ENCODE peak calls at places on chromosomes 16 and 17, in four cellular contexts. D is PC-3, I is sigmoid colon, Q is neural progenitor cell. T is an unnamed sample.

GRCh38 chr16:621526-622105 is 9.2 kb upstream of the WFIKKN1 start:
- DNase-seq in D (no peak), I (peak; percentile 64), Q (no peak), T (no peak)

GRCh38 chr16:79532785-79533184 is 67.8 kb downstream of the MAF start:
- DNase-seq in D (no peak), I (no peak), Q (no peak), T (no peak)

GRCh38 chr17:76248013-76248782 is 7.9 kb upstream of the RNF157 start:
- DNase-seq in D (peak; percentile 43), I (peak; percentile 19), Q (no peak), T (no peak)

GRCh38 chr17:63998721-63999679 is 849 bp downstream of the PRR29 start:
- DNase-seq in D (no peak), I (peak; percentile 62), Q (peak; percentile 31), T (no peak)

GRCh38 chr16:51875834-51876725 is 670.9 kb downstream of the TOX3 start:
- DNase-seq in D (no peak), I (no peak), Q (peak; percentile 31), T (no peak)

GRCh38 chr17:59223813-59224212 is 3.5 kb downstream of the GDPD1 start:
- DNase-seq in D (no peak), I (no peak), Q (no peak), T (no peak)

GRCh38 chr17:7479389-7480192 is at the start of gene ZBTB4:
- DNase-seq in D (peak; percentile 37), I (peak; percentile 82), Q (peak; percentile 82), T (peak; percentile 86)

GRCh38 chr16:13873835-13874438 is 46.0 kb upstream of the ERCC4 start:
- DNase-seq in D (peak; percentile 28), I (no peak), Q (peak; percentile 75), T (no peak)

GRCh38 chr17:4479340-4479981 is 19.2 kb upstream of the SPNS2 start:
- DNase-seq in D (no peak), I (no peak), Q (no peak), T (no peak)

GRCh38 chr16:67430504-67431076 is 331 bp upstream of the HSD11B2 start:
- DNase-seq in D (peak; percentile 52), I (no peak), Q (peak; percentile 57), T (no peak)

GRCh38 chr17:37220609-37220953 is 155.2 kb upstream of the C17orf78 start:
- DNase-seq in D (peak; percentile 4), I (no peak), Q (peak; percentile 57), T (peak; percentile 15)

GRCh38 chr17:67475161-67475887 is 98.2 kb downstream of the PITPNC1 start:
- DNase-seq in D (peak; percentile 95), I (peak; percentile 82), Q (peak; percentile 73), T (peak; percentile 79)

GRCh38 chr17:59838196-59838911 is 54.4 kb downstream of the TUBD1 start:
- DNase-seq in D (peak; percentile 54), I (peak; percentile 57), Q (no peak), T (no peak)

GRCh38 chr17:1546292-1546922 is 16.2 kb downstream of the PITPNA start:
- DNase-seq in D (no peak), I (no peak), Q (no peak), T (no peak)

GRCh38 chr17:82605939-82606600 is 42.2 kb downstream of the WDR45B start:
- DNase-seq in D (no peak), I (no peak), Q (no peak), T (no peak)

GRCh38 chr17:14048169-14048568 is 21.1 kb upstream of the COX10 start:
- DNase-seq in D (peak; percentile 37), I (no peak), Q (peak; percentile 31), T (peak; percentile 18)

GRCh38 chr16:51392651-51393187 is 241.6 kb upstream of the SALL1 start:
- DNase-seq in D (no peak), I (no peak), Q (peak; percentile 37), T (no peak)

GRCh38 chr17:45345246-45345553 is 28.4 kb upstream of the MAP3K14 start:
- DNase-seq in D (no peak), I (peak; percentile 43), Q (no peak), T (no peak)

GRCh38 chr17:49364119-49364518 is 2.1 kb upstream of the ZNF652 start:
- DNase-seq in D (no peak), I (no peak), Q (no peak), T (no peak)

GRCh38 chr17:63925615-63926014 is 6.5 kb downstream of the CD79B start:
- DNase-seq in D (no peak), I (no peak), Q (no peak), T (peak; percentile 29)

GRCh38 chr16:66846831-66847230 is 2.6 kb downstream of the CA7 start:
- DNase-seq in D (no peak), I (no peak), Q (no peak), T (no peak)

GRCh38 chr17:58303981-58304734 is 23.4 kb upstream of the MPO start:
- DNase-seq in D (peak; percentile 73), I (peak; percentile 70), Q (peak; percentile 67), T (peak; percentile 92)

GRCh38 chr17:33385133-33385532 is 92.0 kb upstream of the ASIC2 start:
- DNase-seq in D (no peak), I (no peak), Q (peak; percentile 53), T (no peak)

GRCh38 chr17:41133880-41134735 is 6.2 kb downstream of the KRTAP4-6 start:
- DNase-seq in D (no peak), I (no peak), Q (no peak), T (no peak)

GRCh38 chr17:31431098-31431794 is 39.8 kb downstream of the RAB11FIP4 start:
- DNase-seq in D (no peak), I (no peak), Q (no peak), T (no peak)

GRCh38 chr16:1691956-1692355 is 13.9 kb downstream of the JPT2 start:
- DNase-seq in D (peak; percentile 93), I (no peak), Q (no peak), T (no peak)

GRCh38 chr17:37830151-37830993 is 85.5 kb upstream of the HNF1B start:
- DNase-seq in D (no peak), I (no peak), Q (no peak), T (peak; percentile 48)

GRCh38 chr16:3576211-3576610 is 992 bp downstream of the NLRC3 start:
- DNase-seq in D (no peak), I (no peak), Q (no peak), T (no peak)

GRCh38 chr17:4444782-4445473 is 11.2 kb downstream of the SPNS3 start:
- DNase-seq in D (peak; percentile 71), I (no peak), Q (no peak), T (no peak)

GRCh38 chr16:67672739-67673662 is 6.4 kb downstream of the C16orf86 start:
- DNase-seq in D (peak; percentile 59), I (peak; percentile 83), Q (peak; percentile 80), T (peak; percentile 88)

GRCh38 chr17:58966208-58966607 is 140.5 kb downstream of the TRIM37 start:
- DNase-seq in D (no peak), I (no peak), Q (no peak), T (no peak)

GRCh38 chr17:32258383-32259121 is 7.1 kb upstream of the RHBDL3 start:
- DNase-seq in D (no peak), I (no peak), Q (peak; percentile 37), T (no peak)

GRCh38 chr17:71409712-71410111 is 711.1 kb upstream of the SOX9 start:
- DNase-seq in D (peak; percentile 81), I (no peak), Q (no peak), T (no peak)

GRCh38 chr17:7882068-7882467 is 6.5 kb upstream of the CHD3 start:
- DNase-seq in D (no peak), I (no peak), Q (no peak), T (no peak)

GRCh38 chr17:82920715-82921114 is 80.9 kb upstream of the ZNF750 start:
- DNase-seq in D (no peak), I (no peak), Q (no peak), T (no peak)

GRCh38 chr17:78375401-78376079 is 2.9 kb upstream of the PGS1 start:
- DNase-seq in D (peak; percentile 85), I (peak; percentile 87), Q (no peak), T (no peak)

GRCh38 chr17:1703063-1703462 is 7.1 kb downstream of the TLCD2 start:
- DNase-seq in D (no peak), I (no peak), Q (no peak), T (no peak)

GRCh38 chr17:52158450-52159042 is at the start of gene CA10:
- DNase-seq in D (no peak), I (no peak), Q (peak; percentile 72), T (peak; percentile 18)

DNA sequence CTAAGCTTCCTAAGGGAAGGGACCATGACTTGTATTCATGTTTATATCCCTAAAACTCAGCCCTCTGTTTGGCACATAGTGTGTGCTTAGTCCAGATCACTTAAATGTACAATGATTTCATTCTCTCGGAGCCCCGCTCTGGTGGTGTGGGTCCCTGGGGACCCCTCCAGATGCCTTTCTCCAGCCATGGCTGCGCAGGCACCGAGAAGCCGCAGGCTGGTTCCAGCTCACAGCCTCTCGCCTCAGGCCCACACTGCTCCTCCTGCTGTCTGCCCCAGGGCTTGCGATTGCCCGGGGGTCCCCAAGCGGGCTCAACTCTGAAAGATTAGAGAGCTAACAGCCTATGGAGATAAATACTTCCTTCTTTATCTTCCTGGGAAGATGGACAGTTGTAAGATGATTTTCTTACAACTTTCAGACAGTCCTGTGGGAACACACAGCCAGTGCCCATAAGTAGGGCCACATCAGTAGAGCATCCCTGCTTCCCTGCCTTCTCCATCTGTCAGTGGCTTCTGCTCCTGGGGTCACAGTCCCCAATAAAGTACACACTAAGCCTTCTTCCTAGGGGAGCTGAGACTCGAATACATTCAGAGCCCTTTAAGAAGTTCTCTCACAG is 66.2 kb downstream of the CENPV start:
- DNase-seq in D (no peak), I (peak; percentile 65), Q (no peak), T (peak; percentile 68)
- TF ChIP-seq CTCF in D (peak; percentile 50), I (no peak), Q (no peak), T (peak; percentile 45)

GRCh38 chr17:43940630-43941029 is 1.6 kb downstream of the PPY start:
- DNase-seq in D (peak; percentile 60), I (no peak), Q (peak; percentile 77), T (no peak)
- TF ChIP-seq CTCF in D (peak; percentile 70), I (no peak), Q (peak; percentile 62), T (peak; percentile 39)

GRCh38 chr17:48293319-48294192 is 136.5 kb downstream of the SKAP1 start:
- DNase-seq in D (no peak), I (no peak), Q (no peak), T (no peak)
- TF ChIP-seq CTCF in D (peak; percentile 32), I (no peak), Q (no peak), T (no peak)

GRCh38 chr16:89573826-89574680 is 1.5 kb upstream of the CPNE7 start:
- DNase-seq in D (no peak), I (no peak), Q (no peak), T (no peak)

GRCh38 chr16:89576173-89577054 is 856 bp downstream of the CPNE7 start:
- DNase-seq in D (no peak), I (no peak), Q (peak; percentile 30), T (no peak)

GRCh38 chr16:89572478-89573205 is 2.9 kb upstream of the CPNE7 start:
- DNase-seq in D (no peak), I (no peak), Q (no peak), T (no peak)

GRCh38 chr16:89575247-89576172 is at the start of gene CPNE7:
- DNase-seq in D (no peak), I (no peak), Q (peak; percentile 60), T (peak; percentile 86)

DNA sequence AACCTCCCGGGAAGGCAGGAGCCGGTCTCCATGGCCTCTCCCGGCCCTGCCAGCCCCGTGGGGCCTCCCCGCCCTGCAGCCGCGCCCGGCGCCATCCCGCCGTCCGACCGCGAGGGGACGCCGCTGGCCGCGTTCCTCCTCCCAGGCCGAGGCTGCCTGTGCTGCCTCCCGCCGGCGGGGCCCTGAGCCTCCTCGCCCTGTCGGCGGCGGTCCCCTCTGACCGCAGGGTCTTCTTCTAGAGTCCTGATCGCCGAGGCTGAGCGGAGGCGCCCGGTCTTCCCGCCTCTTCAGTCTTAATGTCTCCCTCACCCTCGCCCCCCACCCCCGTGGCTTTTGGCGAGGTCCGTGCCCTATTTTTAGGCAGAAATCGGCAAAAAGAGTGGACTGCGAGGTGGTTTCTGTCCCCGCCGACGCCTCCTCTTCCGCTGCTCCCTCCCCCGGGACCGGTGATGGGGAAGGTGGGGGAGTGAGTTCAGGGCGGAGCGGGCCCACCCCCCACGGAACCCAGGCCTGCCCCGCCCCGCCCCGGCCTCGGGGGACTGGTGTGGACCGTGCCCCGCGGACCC is 794 bp upstream of the CPNE7 start:
- DNase-seq in D (peak; percentile 69), I (no peak), Q (peak; percentile 93), T (peak; percentile 94)
- TF ChIP-seq CTCF in D (peak; percentile 62), I (peak; percentile 17), Q (peak; percentile 75), T (peak; percentile 96)